ENCODE peak calls at places on chromosomes 6 and 20, in eight cellular contexts. F, E, X, U, Z, T, M and S are unnamed samples.

GRCh38 chr20:56194042-56194441 is 54.5 kb upstream of the MC3R start:
- DNase-seq in F (no peak), E (no peak), X (no peak), U (no peak), Z (no peak), T (no peak), M (no peak), S (no peak)

GRCh38 chr20:17226410-17227198 is at the start of gene PCSK2:
- DNase-seq in F (peak), E (peak), X (peak), U (no peak), Z (peak), T (peak), M (peak), S (peak)

GRCh38 chr20:1710484-1710883 is 52.9 kb upstream of the SIRPG start:
- DNase-seq in F (no peak), E (no peak), X (no peak), U (no peak), Z (no peak), T (no peak), M (no peak), S (no peak)

GRCh38 chr6:16061833-16062232 is 67.1 kb upstream of the MYLIP start:
- DNase-seq in F (no peak), E (no peak), X (no peak), U (no peak), Z (no peak), T (no peak), M (no peak), S (no peak)

GRCh38 chr6:68343901-68344300 is 291.2 kb upstream of the ADGRB3 start:
- DNase-seq in F (no peak), E (peak), X (no peak), U (no peak), Z (peak), T (no peak), M (no peak), S (no peak)

GRCh38 chr6:108555399-108556052 is 5.2 kb upstream of the FOXO3 start:
- DNase-seq in F (peak), E (no peak), X (no peak), U (no peak), Z (no peak), T (no peak), M (no peak), S (no peak)

GRCh38 chr6:116433313-116433712 is 27.9 kb upstream of the CALHM6 start:
- DNase-seq in F (no peak), E (no peak), X (no peak), U (no peak), Z (no peak), T (no peak), M (no peak), S (no peak)

GRCh38 chr6:42564496-42564890 is 664 bp downstream of the UBR2 start:
- DNase-seq in F (no peak), E (no peak), X (no peak), U (no peak), Z (no peak), T (no peak), M (no peak), S (no peak)

GRCh38 chr6:44064089-44064947 is 62.9 kb downstream of the MRPL14 start:
- DNase-seq in F (no peak), E (no peak), X (peak), U (no peak), Z (peak), T (peak), M (no peak), S (peak)

GRCh38 chr20:33444797-33445560 is 1.4 kb upstream of the SNTA1 start:
- DNase-seq in F (peak), E (no peak), X (no peak), U (no peak), Z (peak), T (no peak), M (no peak), S (no peak)

GRCh38 chr6:43846556-43846955 is 76.5 kb downstream of the VEGFA start:
- DNase-seq in F (no peak), E (no peak), X (no peak), U (no peak), Z (no peak), T (no peak), M (no peak), S (no peak)

GRCh38 chr6:111646942-111647341 is 41.3 kb upstream of the TRAF3IP2 start:
- DNase-seq in F (peak), E (no peak), X (no peak), U (no peak), Z (no peak), T (peak), M (no peak), S (no peak)

GRCh38 chr6:170178561-170179477 is 112.1 kb downstream of the DLL1 start:
- DNase-seq in F (no peak), E (peak), X (peak), U (no peak), Z (no peak), T (peak), M (peak), S (peak)

GRCh38 chr6:131172237-131172636 is 37.0 kb downstream of the AKAP7 start:
- DNase-seq in F (no peak), E (no peak), X (no peak), U (no peak), Z (no peak), T (no peak), M (no peak), S (no peak)

GRCh38 chr20:46350201-46350985 is 42.1 kb upstream of the CDH22 start:
- DNase-seq in F (no peak), E (peak), X (no peak), U (no peak), Z (peak), T (no peak), M (no peak), S (no peak)

GRCh38 chr20:17518339-17519052 is 12.7 kb downstream of the BFSP1 start:
- DNase-seq in F (no peak), E (no peak), X (peak), U (no peak), Z (no peak), T (peak), M (peak), S (no peak)

GRCh38 chr6:105275542-105275941 is 95.7 kb upstream of the POPDC3 start:
- DNase-seq in F (no peak), E (no peak), X (no peak), U (no peak), Z (no peak), T (no peak), M (no peak), S (no peak)

GRCh38 chr6:36735110-36735971 is 37.7 kb downstream of the RAB44 start:
- DNase-seq in F (peak), E (no peak), X (peak), U (no peak), Z (peak), T (peak), M (peak), S (peak)

GRCh38 chr20:301886-302848 is 4.8 kb downstream of the ZCCHC3 start:
- DNase-seq in F (no peak), E (no peak), X (no peak), U (no peak), Z (no peak), T (no peak), M (no peak), S (no peak)

GRCh38 chr6:129890164-129890563 is 29.0 kb upstream of the TMEM244 start:
- DNase-seq in F (no peak), E (peak), X (no peak), U (no peak), Z (no peak), T (no peak), M (no peak), S (no peak)

GRCh38 chr6:33076406-33076934 is 680 bp downstream of the HLA-DPB1 start:
- DNase-seq in F (no peak), E (no peak), X (no peak), U (no peak), Z (no peak), T (no peak), M (no peak), S (no peak)
- H3K4me3 ChIP-seq in F (peak), E (no peak), X (peak), U (peak), Z (no peak), T (peak), M (peak), S (peak)

DNA sequence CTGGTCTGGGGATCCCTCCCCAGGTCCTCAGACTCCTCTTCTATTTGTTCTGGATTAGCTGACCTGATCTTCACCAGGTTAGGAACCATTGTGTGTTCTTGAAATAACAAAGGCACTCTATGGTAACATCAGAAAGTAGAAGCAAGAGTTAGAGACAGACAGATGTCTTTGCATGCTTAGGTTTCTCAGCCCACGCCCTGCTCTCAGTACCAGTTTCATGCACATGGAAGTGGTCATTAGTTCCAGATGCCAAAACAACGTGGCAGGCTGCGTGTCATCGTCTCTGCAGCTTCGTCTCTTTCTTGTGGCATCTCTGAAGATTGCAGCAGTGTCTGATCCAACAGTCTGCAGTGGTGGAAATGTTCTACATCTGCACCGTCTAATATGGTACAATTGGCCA is 89.4 kb downstream of the PACRG start:
- DNase-seq in F (no peak), E (no peak), X (no peak), U (no peak), Z (no peak), T (no peak), M (no peak), S (no peak)
- H3K27ac ChIP-seq in F (no peak), E (no peak), X (no peak), U (no peak), Z (no peak), T (no peak), M (no peak), S (no peak)

GRCh38 chr6:154276810-154277577 is 79.6 kb downstream of the IPCEF1 start:
- DNase-seq in F (no peak), E (peak), X (no peak), U (peak), Z (peak), T (no peak), M (no peak), S (no peak)
- H3K4me3 ChIP-seq in F (no peak), E (peak), X (peak), U (peak), Z (no peak), T (no peak), M (peak), S (no peak)

GRCh38 chr6:45566882-45567281 is 189.1 kb upstream of the SUPT3H start:
- DNase-seq in F (no peak), E (peak), X (no peak), U (no peak), Z (peak), T (no peak), M (no peak), S (no peak)
- H3K27ac ChIP-seq in F (no peak), E (no peak), X (no peak), U (no peak), Z (peak), T (no peak), M (no peak), S (no peak)

DNA sequence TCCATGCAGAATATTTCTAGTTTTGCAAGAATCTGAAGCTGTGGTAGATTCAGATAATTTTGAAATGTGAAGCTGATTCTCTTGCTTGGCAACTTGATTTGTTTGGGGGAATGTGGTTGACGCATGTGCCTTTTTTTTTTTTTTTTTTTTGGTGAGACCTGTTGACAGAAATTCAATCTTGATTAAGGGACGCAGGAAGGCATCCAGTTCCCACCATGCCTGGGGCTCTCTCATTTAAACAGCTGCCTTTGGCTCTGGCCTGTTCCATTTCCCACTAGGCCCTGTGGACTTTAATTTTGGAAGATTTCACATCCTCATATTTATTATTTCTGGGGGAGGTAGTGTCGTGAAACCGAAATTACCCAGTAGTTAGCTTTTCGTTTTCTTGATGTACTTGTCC is 8.6 kb downstream of the TPX2 start:
- DNase-seq in F (no peak), E (no peak), X (no peak), U (no peak), Z (no peak), T (no peak), M (no peak), S (no peak)
- H3K4me3 ChIP-seq in F (no peak), E (no peak), X (no peak), U (no peak), Z (no peak), T (no peak), M (no peak), S (no peak)

GRCh38 chr6:90170601-90171000 is 126.0 kb downstream of the BACH2 start:
- DNase-seq in F (no peak), E (no peak), X (no peak), U (no peak), Z (no peak), T (no peak), M (no peak), S (no peak)

GRCh38 chr6:90169328-90169886 is 127.2 kb downstream of the BACH2 start:
- DNase-seq in F (no peak), E (no peak), X (no peak), U (no peak), Z (no peak), T (no peak), M (no peak), S (no peak)

GRCh38 chr6:90177544-90178293 is 118.9 kb downstream of the BACH2 start:
- DNase-seq in F (no peak), E (no peak), X (no peak), U (no peak), Z (no peak), T (no peak), M (no peak), S (no peak)

GRCh38 chr6:90175627-90176538 is 120.8 kb downstream of the BACH2 start:
- DNase-seq in F (no peak), E (no peak), X (no peak), U (no peak), Z (no peak), T (no peak), M (no peak), S (no peak)

GRCh38 chr6:90173262-90173926 is 123.2 kb downstream of the BACH2 start:
- DNase-seq in F (no peak), E (no peak), X (no peak), U (no peak), Z (no peak), T (no peak), M (no peak), S (no peak)
- H3K27ac ChIP-seq in F (no peak), E (no peak), X (no peak), U (peak), Z (no peak), T (no peak), M (no peak), S (no peak)

GRCh38 chr6:158852312-158853071 is 33.3 kb upstream of the EZR start:
- DNase-seq in F (no peak), E (no peak), X (no peak), U (no peak), Z (no peak), T (no peak), M (no peak), S (no peak)

GRCh38 chr6:158853872-158854213 is 34.7 kb upstream of the EZR start:
- DNase-seq in F (no peak), E (no peak), X (no peak), U (peak), Z (no peak), T (no peak), M (no peak), S (no peak)

GRCh38 chr6:158854214-158855101 is 35.3 kb upstream of the EZR start:
- DNase-seq in F (no peak), E (peak), X (no peak), U (peak), Z (peak), T (no peak), M (no peak), S (no peak)

GRCh38 chr6:158850807-158851115 is 31.6 kb upstream of the EZR start:
- DNase-seq in F (no peak), E (no peak), X (no peak), U (no peak), Z (no peak), T (no peak), M (no peak), S (no peak)

DNA sequence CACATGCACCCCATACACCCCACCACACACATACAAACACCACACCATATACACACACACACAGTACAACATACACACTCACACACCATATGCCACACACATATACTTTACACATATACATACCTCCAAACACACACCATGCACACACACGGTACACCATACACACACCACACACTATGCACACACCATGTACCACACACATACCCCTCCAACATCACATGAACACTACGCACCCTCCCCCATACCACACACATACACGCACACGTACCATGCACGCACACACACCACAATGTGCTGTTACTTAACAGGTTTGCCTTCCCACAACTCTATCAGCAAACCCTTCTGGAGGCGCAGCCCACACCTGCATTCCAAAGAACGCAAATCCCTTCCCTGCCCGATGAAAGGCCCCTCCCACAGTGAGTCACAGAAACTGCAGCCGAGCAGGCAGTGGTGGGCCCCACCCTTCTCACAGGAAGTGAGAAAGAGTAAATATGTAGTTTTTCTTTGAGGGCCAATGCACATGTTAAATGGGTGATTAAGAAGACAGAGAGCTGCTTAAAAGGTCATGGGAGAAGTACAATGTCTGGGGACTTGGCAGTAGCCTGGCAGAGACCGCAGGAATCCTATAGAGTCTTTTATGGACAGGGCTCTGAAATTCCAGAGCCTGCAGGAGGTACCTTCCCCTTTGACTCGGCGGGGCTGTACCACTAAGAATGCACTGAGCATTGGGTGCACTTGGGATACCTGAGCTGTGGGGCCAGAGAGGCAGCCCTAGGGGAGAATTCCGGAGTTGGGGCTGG is 34.1 kb upstream of the EZR start:
- DNase-seq in F (no peak), E (peak), X (peak), U (peak), Z (peak), T (no peak), M (peak), S (peak)
- H3K4me3 ChIP-seq in F (no peak), E (no peak), X (no peak), U (peak), Z (no peak), T (no peak), M (no peak), S (no peak)